ENCODE peak calls at places on chromosome 6, in ten cellular contexts. Q, K, O, D, S, A, J, N, G and H are unnamed samples.

GRCh38 chr6:106254636-106255035 is 70.9 kb downstream of the ATG5 start:
- DNase-seq in Q (no peak), K (no peak), O (no peak), D (no peak), S (no peak), A (no peak), J (no peak), N (peak; percentile 58), G (no peak), H (peak; percentile 70)

GRCh38 chr6:63444768-63445167 is 125.0 kb upstream of the LGSN start:
- DNase-seq in Q (no peak), K (no peak), O (no peak), D (no peak), S (no peak), A (no peak), J (no peak), N (no peak), G (no peak), H (no peak)

GRCh38 chr6:5334341-5334740 is 73.0 kb downstream of the FARS2 start:
- DNase-seq in Q (no peak), K (no peak), O (no peak), D (no peak), S (no peak), A (no peak), J (no peak), N (no peak), G (no peak), H (peak; percentile 37)

GRCh38 chr6:37874726-37875125 is 55.2 kb downstream of the ZFAND3 start:
- DNase-seq in Q (no peak), K (no peak), O (no peak), D (no peak), S (no peak), A (no peak), J (no peak), N (no peak), G (no peak), H (no peak)

GRCh38 chr6:7106752-7107577 is 796 bp upstream of the RREB1 start:
- DNase-seq in Q (no peak), K (peak; percentile 14), O (peak; percentile 58), D (no peak), S (peak; percentile 74), A (peak; percentile 58), J (peak; percentile 71), N (no peak), G (peak; percentile 72), H (peak; percentile 16)

GRCh38 chr6:80767808-80768207 is 661.3 kb downstream of the BCKDHB start:
- DNase-seq in Q (peak; percentile 45), K (no peak), O (peak; percentile 72), D (peak; percentile 91), S (no peak), A (no peak), J (no peak), N (peak; percentile 93), G (no peak), H (peak; percentile 88)

GRCh38 chr6:4581468-4582420 is 194.5 kb upstream of the CDYL start:
- DNase-seq in Q (peak; percentile 44), K (no peak), O (peak; percentile 84), D (peak; percentile 74), S (no peak), A (no peak), J (no peak), N (peak; percentile 91), G (no peak), H (peak; percentile 95)

GRCh38 chr6:70266142-70266541 is 36.7 kb downstream of the COL9A1 start:
- DNase-seq in Q (no peak), K (no peak), O (no peak), D (no peak), S (no peak), A (no peak), J (no peak), N (no peak), G (no peak), H (no peak)

GRCh38 chr6:148945311-148946021 is 198.6 kb downstream of the UST start:
- DNase-seq in Q (no peak), K (no peak), O (no peak), D (no peak), S (no peak), A (no peak), J (no peak), N (no peak), G (no peak), H (no peak)

GRCh38 chr6:150347845-150348244 is 21.0 kb upstream of the IYD start:
- DNase-seq in Q (no peak), K (no peak), O (no peak), D (no peak), S (no peak), A (no peak), J (no peak), N (no peak), G (no peak), H (no peak)

GRCh38 chr6:88167625-88167937 is 1.4 kb upstream of the CNR1 start:
- DNase-seq in Q (no peak), K (no peak), O (no peak), D (no peak), S (no peak), A (no peak), J (no peak), N (no peak), G (no peak), H (no peak)

GRCh38 chr6:156316613-156317012 is 460.6 kb upstream of the ARID1B start:
- DNase-seq in Q (no peak), K (no peak), O (no peak), D (no peak), S (no peak), A (no peak), J (no peak), N (no peak), G (no peak), H (no peak)

GRCh38 chr6:168451805-168452204 is 10.8 kb downstream of the SMOC2 start:
- DNase-seq in Q (no peak), K (no peak), O (no peak), D (no peak), S (no peak), A (no peak), J (no peak), N (no peak), G (no peak), H (no peak)

GRCh38 chr6:155389130-155389529 is 66.5 kb downstream of the NOX3 start:
- DNase-seq in Q (no peak), K (no peak), O (no peak), D (no peak), S (no peak), A (no peak), J (no peak), N (no peak), G (no peak), H (peak; percentile 43)

GRCh38 chr6:11702796-11703130 is 75.8 kb downstream of the ADTRP start:
- DNase-seq in Q (no peak), K (no peak), O (no peak), D (no peak), S (no peak), A (no peak), J (no peak), N (no peak), G (no peak), H (no peak)

GRCh38 chr6:108432792-108433191 is 127.9 kb upstream of the FOXO3 start:
- DNase-seq in Q (no peak), K (no peak), O (no peak), D (no peak), S (no peak), A (no peak), J (no peak), N (no peak), G (no peak), H (no peak)

GRCh38 chr6:151154418-151154817 is 85.3 kb upstream of the AKAP12 start:
- DNase-seq in Q (no peak), K (no peak), O (no peak), D (no peak), S (no peak), A (no peak), J (no peak), N (no peak), G (no peak), H (no peak)

GRCh38 chr6:5045417-5045816 is 39.7 kb upstream of the PPP1R3G start:
- DNase-seq in Q (no peak), K (no peak), O (no peak), D (no peak), S (no peak), A (no peak), J (no peak), N (no peak), G (no peak), H (peak; percentile 59)